ENCODE peak calls at places on chromosomes 12 and 14, in ten cellular contexts. One of them, this sample, is unnamed. For H3K4me1, the result is how much of the 10 kb centered on the place peaks cover.

GRCh38 chr14:65704850-65705249 is 292.3 kb downstream of the FUT8 start:
- DNase-seq in neural progenitor cell: no peak
- DNase-seq in right lobe of liver: no peak
- DNase-seq in GM23338: no peak
- DNase-seq in tibial artery: no peak
- DNase-seq in HCT116: no peak
- DNase-seq in psoas muscle: no peak
- DNase-seq in CD8-positive, alpha-beta T cell: no peak
- DNase-seq in OCI-LY7: no peak
- DNase-seq in kidney: no peak
- DNase-seq in this sample: no peak

GRCh38 chr12:15620726-15621125 is 168.5 kb downstream of the EPS8 start:
- DNase-seq in neural progenitor cell: no peak
- DNase-seq in kidney: no peak
- DNase-seq in psoas muscle: no peak
- DNase-seq in GM23338: no peak
- DNase-seq in HCT116: no peak
- DNase-seq in right lobe of liver: no peak
- DNase-seq in CD8-positive, alpha-beta T cell: no peak
- DNase-seq in OCI-LY7: no peak
- DNase-seq in tibial artery: no peak
- DNase-seq in this sample: no peak

GRCh38 chr12:38469689-38470088 is 153.1 kb downstream of the ALG10B start:
- DNase-seq in psoas muscle: no peak
- DNase-seq in neural progenitor cell: peak
- DNase-seq in OCI-LY7: no peak
- DNase-seq in HCT116: no peak
- DNase-seq in GM23338: no peak
- DNase-seq in kidney: no peak
- DNase-seq in right lobe of liver: no peak
- DNase-seq in CD8-positive, alpha-beta T cell: no peak
- DNase-seq in tibial artery: no peak
- DNase-seq in this sample: no peak

GRCh38 chr14:64114166-64114565 is 180.0 kb downstream of the ESR2 start:
- DNase-seq in CD8-positive, alpha-beta T cell: no peak
- DNase-seq in psoas muscle: peak
- DNase-seq in GM23338: peak
- DNase-seq in tibial artery: peak
- DNase-seq in HCT116: no peak
- DNase-seq in kidney: peak
- DNase-seq in right lobe of liver: no peak
- DNase-seq in neural progenitor cell: no peak
- DNase-seq in OCI-LY7: no peak
- DNase-seq in this sample: no peak

GRCh38 chr12:11981174-11981733 is 89.5 kb upstream of the BCL2L14 start:
- DNase-seq in HCT116: no peak
- DNase-seq in right lobe of liver: no peak
- DNase-seq in neural progenitor cell: no peak
- DNase-seq in psoas muscle: no peak
- DNase-seq in OCI-LY7: no peak
- DNase-seq in GM23338: no peak
- DNase-seq in tibial artery: no peak
- DNase-seq in kidney: no peak
- DNase-seq in CD8-positive, alpha-beta T cell: peak
- DNase-seq in this sample: no peak

GRCh38 chr14:39267592-39268112 is 33.9 kb downstream of the MIA2 start:
- DNase-seq in psoas muscle: no peak
- DNase-seq in HCT116: peak
- DNase-seq in GM23338: peak
- DNase-seq in neural progenitor cell: no peak
- DNase-seq in CD8-positive, alpha-beta T cell: peak
- DNase-seq in kidney: no peak
- DNase-seq in tibial artery: no peak
- DNase-seq in right lobe of liver: no peak
- DNase-seq in OCI-LY7: peak
- DNase-seq in this sample: no peak

GRCh38 chr14:49405291-49405690 is 180.9 kb downstream of the RPS29 start:
- DNase-seq in psoas muscle: no peak
- DNase-seq in right lobe of liver: no peak
- DNase-seq in GM23338: no peak
- DNase-seq in HCT116: no peak
- DNase-seq in neural progenitor cell: no peak
- DNase-seq in OCI-LY7: no peak
- DNase-seq in tibial artery: no peak
- DNase-seq in CD8-positive, alpha-beta T cell: no peak
- DNase-seq in kidney: no peak
- DNase-seq in this sample: no peak

GRCh38 chr14:80213602-80214001 is 2.3 kb upstream of the DIO2 start:
- DNase-seq in neural progenitor cell: peak
- DNase-seq in GM23338: peak
- DNase-seq in OCI-LY7: peak
- DNase-seq in right lobe of liver: no peak
- DNase-seq in HCT116: peak
- DNase-seq in CD8-positive, alpha-beta T cell: no peak
- DNase-seq in kidney: no peak
- DNase-seq in tibial artery: no peak
- DNase-seq in psoas muscle: no peak
- DNase-seq in this sample: no peak

GRCh38 chr12:18054925-18055324 is 35.1 kb downstream of the RERGL start:
- DNase-seq in psoas muscle: no peak
- DNase-seq in neural progenitor cell: no peak
- DNase-seq in OCI-LY7: no peak
- DNase-seq in right lobe of liver: no peak
- DNase-seq in CD8-positive, alpha-beta T cell: no peak
- DNase-seq in GM23338: no peak
- DNase-seq in kidney: no peak
- DNase-seq in HCT116: no peak
- DNase-seq in tibial artery: no peak
- DNase-seq in this sample: no peak

GRCh38 chr12:71438670-71439361 is 782 bp upstream of the LGR5 start:
- DNase-seq in psoas muscle: no peak
- DNase-seq in CD8-positive, alpha-beta T cell: no peak
- DNase-seq in right lobe of liver: no peak
- DNase-seq in neural progenitor cell: peak
- DNase-seq in tibial artery: no peak
- DNase-seq in OCI-LY7: no peak
- DNase-seq in GM23338: peak
- DNase-seq in kidney: no peak
- DNase-seq in HCT116: no peak
- DNase-seq in this sample: no peak

GRCh38 chr12:132761911-132762583 is 415 bp upstream of the ANKLE2 start:
- DNase-seq in CD8-positive, alpha-beta T cell: peak
- DNase-seq in GM23338: peak
- DNase-seq in psoas muscle: peak
- DNase-seq in tibial artery: peak
- DNase-seq in HCT116: peak
- DNase-seq in neural progenitor cell: peak
- DNase-seq in right lobe of liver: peak
- DNase-seq in kidney: peak
- DNase-seq in OCI-LY7: peak
- DNase-seq in this sample: peak

GRCh38 chr12:69225251-69225910 is 14.0 kb upstream of the CPSF6 start:
- DNase-seq in kidney: no peak
- DNase-seq in tibial artery: no peak
- DNase-seq in GM23338: no peak
- DNase-seq in OCI-LY7: no peak
- DNase-seq in psoas muscle: no peak
- DNase-seq in right lobe of liver: no peak
- DNase-seq in HCT116: no peak
- DNase-seq in neural progenitor cell: no peak
- DNase-seq in CD8-positive, alpha-beta T cell: no peak
- DNase-seq in this sample: no peak

GRCh38 chr12:124592481-124593160 is 25.2 kb upstream of the NCOR2 start:
- DNase-seq in GM23338: no peak
- DNase-seq in neural progenitor cell: no peak
- DNase-seq in psoas muscle: no peak
- DNase-seq in CD8-positive, alpha-beta T cell: no peak
- DNase-seq in HCT116: no peak
- DNase-seq in OCI-LY7: no peak
- DNase-seq in kidney: peak
- DNase-seq in right lobe of liver: peak
- DNase-seq in tibial artery: no peak
- DNase-seq in this sample: no peak

GRCh38 chr12:50157259-50157658 is 9.9 kb downstream of the CERS5 start:
- DNase-seq in neural progenitor cell: no peak
- DNase-seq in tibial artery: no peak
- DNase-seq in right lobe of liver: no peak
- DNase-seq in psoas muscle: no peak
- DNase-seq in GM23338: no peak
- DNase-seq in kidney: no peak
- DNase-seq in CD8-positive, alpha-beta T cell: no peak
- DNase-seq in HCT116: no peak
- DNase-seq in OCI-LY7: no peak
- DNase-seq in this sample: no peak

GRCh38 chr14:78836777-78837176 is 666.6 kb downstream of the NRXN3 start:
- DNase-seq in right lobe of liver: no peak
- DNase-seq in tibial artery: no peak
- DNase-seq in kidney: no peak
- DNase-seq in neural progenitor cell: peak
- DNase-seq in CD8-positive, alpha-beta T cell: no peak
- DNase-seq in GM23338: peak
- DNase-seq in OCI-LY7: peak
- DNase-seq in HCT116: peak
- DNase-seq in psoas muscle: no peak
- DNase-seq in this sample: peak

DNA sequence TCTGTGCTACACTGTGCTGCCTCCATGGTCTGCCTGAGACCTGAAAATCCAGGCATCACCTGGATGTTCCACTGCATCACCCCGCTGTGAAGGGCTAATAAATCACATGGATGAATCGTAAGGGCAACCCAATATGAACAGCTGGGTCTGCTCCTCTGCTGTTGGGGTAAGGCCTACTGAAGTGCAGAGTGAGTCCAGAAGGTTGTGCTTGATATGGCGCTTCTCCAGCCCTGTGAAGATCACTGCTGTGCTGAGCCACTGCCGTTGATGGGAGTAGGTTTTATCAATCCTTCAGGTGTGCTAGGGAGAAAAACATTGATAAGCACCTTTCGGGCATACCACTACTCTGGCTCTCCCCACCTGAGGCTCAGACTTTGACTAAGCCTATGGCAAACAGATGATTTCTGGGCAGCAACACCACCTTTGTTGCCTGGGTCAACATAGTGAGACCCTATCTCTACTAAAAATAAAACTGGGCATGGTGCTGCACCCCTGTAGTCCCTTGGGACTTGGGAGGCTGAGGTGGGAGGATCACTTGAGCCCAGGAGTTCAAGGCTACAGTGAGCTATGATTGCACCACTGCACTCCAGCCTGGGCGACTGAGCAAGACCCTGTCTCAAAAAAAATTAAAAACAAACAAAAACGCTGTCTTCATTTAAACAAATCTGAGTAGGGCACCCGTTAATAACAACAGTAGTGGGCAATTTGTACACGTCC is 1.7 kb downstream of the ACVRL1 start:
- DNase-seq in kidney: peak
- DNase-seq in psoas muscle: no peak
- DNase-seq in OCI-LY7: no peak
- DNase-seq in CD8-positive, alpha-beta T cell: no peak
- DNase-seq in right lobe of liver: no peak
- DNase-seq in HCT116: no peak
- DNase-seq in neural progenitor cell: no peak
- DNase-seq in GM23338: no peak
- DNase-seq in tibial artery: peak
- DNase-seq in this sample: no peak
- H3K4me1 ChIP-seq in kidney: under half
- H3K4me1 ChIP-seq in psoas muscle: under half
- H3K4me1 ChIP-seq in OCI-LY7: under half
- H3K4me1 ChIP-seq in CD8-positive, alpha-beta T cell: under half
- H3K4me1 ChIP-seq in right lobe of liver: under half
- H3K4me1 ChIP-seq in HCT116: under half
- H3K4me1 ChIP-seq in neural progenitor cell: under half
- H3K4me1 ChIP-seq in GM23338: under half
- H3K4me1 ChIP-seq in tibial artery: under half
- H3K4me1 ChIP-seq in this sample: under half

GRCh38 chr14:106044949-106045596 is 518.7 kb downstream of the TMEM121 start:
- DNase-seq in neural progenitor cell: no peak
- DNase-seq in GM23338: peak
- DNase-seq in right lobe of liver: peak
- DNase-seq in HCT116: peak
- DNase-seq in kidney: peak
- DNase-seq in CD8-positive, alpha-beta T cell: peak
- DNase-seq in psoas muscle: peak
- DNase-seq in tibial artery: no peak
- DNase-seq in OCI-LY7: no peak
- DNase-seq in this sample: peak
- TF ChIP-seq CTCF in neural progenitor cell: no peak
- TF ChIP-seq CTCF in GM23338: peak
- TF ChIP-seq CTCF in right lobe of liver: peak
- TF ChIP-seq CTCF in HCT116: peak
- TF ChIP-seq CTCF in kidney: peak
- TF ChIP-seq CTCF in CD8-positive, alpha-beta T cell: peak
- TF ChIP-seq CTCF in psoas muscle: no peak
- TF ChIP-seq CTCF in tibial artery: peak
- TF ChIP-seq CTCF in OCI-LY7: no peak
- TF ChIP-seq CTCF in this sample: no peak

GRCh38 chr14:106228541-106229158 is 702.3 kb downstream of the TMEM121 start:
- DNase-seq in psoas muscle: no peak
- DNase-seq in OCI-LY7: peak
- DNase-seq in HCT116: no peak
- DNase-seq in tibial artery: no peak
- DNase-seq in right lobe of liver: no peak
- DNase-seq in neural progenitor cell: no peak
- DNase-seq in CD8-positive, alpha-beta T cell: peak
- DNase-seq in GM23338: no peak
- DNase-seq in kidney: no peak
- DNase-seq in this sample: no peak

GRCh38 chr14:106222736-106223135 is 696.4 kb downstream of the TMEM121 start:
- DNase-seq in right lobe of liver: no peak
- DNase-seq in CD8-positive, alpha-beta T cell: no peak
- DNase-seq in GM23338: no peak
- DNase-seq in psoas muscle: no peak
- DNase-seq in tibial artery: no peak
- DNase-seq in kidney: no peak
- DNase-seq in HCT116: no peak
- DNase-seq in OCI-LY7: no peak
- DNase-seq in neural progenitor cell: no peak
- DNase-seq in this sample: no peak

GRCh38 chr14:106224694-106224971 is 698.2 kb downstream of the TMEM121 start:
- DNase-seq in OCI-LY7: no peak
- DNase-seq in psoas muscle: no peak
- DNase-seq in neural progenitor cell: no peak
- DNase-seq in tibial artery: no peak
- DNase-seq in CD8-positive, alpha-beta T cell: no peak
- DNase-seq in right lobe of liver: no peak
- DNase-seq in HCT116: no peak
- DNase-seq in kidney: no peak
- DNase-seq in GM23338: no peak
- DNase-seq in this sample: no peak

GRCh38 chr14:106227793-106228192 is 701.4 kb downstream of the TMEM121 start:
- DNase-seq in right lobe of liver: no peak
- DNase-seq in GM23338: no peak
- DNase-seq in tibial artery: no peak
- DNase-seq in psoas muscle: no peak
- DNase-seq in CD8-positive, alpha-beta T cell: no peak
- DNase-seq in HCT116: no peak
- DNase-seq in kidney: no peak
- DNase-seq in OCI-LY7: no peak
- DNase-seq in neural progenitor cell: no peak
- DNase-seq in this sample: no peak
- H3K4me3 ChIP-seq in right lobe of liver: no peak
- H3K4me3 ChIP-seq in GM23338: no peak
- H3K4me3 ChIP-seq in tibial artery: no peak
- H3K4me3 ChIP-seq in psoas muscle: no peak
- H3K4me3 ChIP-seq in CD8-positive, alpha-beta T cell: no peak
- H3K4me3 ChIP-seq in HCT116: no peak
- H3K4me3 ChIP-seq in kidney: no peak
- H3K4me3 ChIP-seq in OCI-LY7: no peak
- H3K4me3 ChIP-seq in neural progenitor cell: no peak
- H3K4me3 ChIP-seq in this sample: no peak

GRCh38 chr14:99529899-99530298 is 48.7 kb downstream of the CCNK start:
- DNase-seq in right lobe of liver: no peak
- DNase-seq in psoas muscle: no peak
- DNase-seq in kidney: no peak
- DNase-seq in neural progenitor cell: no peak
- DNase-seq in tibial artery: no peak
- DNase-seq in CD8-positive, alpha-beta T cell: no peak
- DNase-seq in HCT116: no peak
- DNase-seq in GM23338: no peak
- DNase-seq in OCI-LY7: no peak
- DNase-seq in this sample: no peak
- H3K4me1 ChIP-seq in right lobe of liver: under half
- H3K4me1 ChIP-seq in psoas muscle: under half
- H3K4me1 ChIP-seq in kidney: under half
- H3K4me1 ChIP-seq in neural progenitor cell: half or more
- H3K4me1 ChIP-seq in tibial artery: under half
- H3K4me1 ChIP-seq in CD8-positive, alpha-beta T cell: under half
- H3K4me1 ChIP-seq in HCT116: under half
- H3K4me1 ChIP-seq in GM23338: under half
- H3K4me1 ChIP-seq in OCI-LY7: under half
- H3K4me1 ChIP-seq in this sample: under half